ENCODE peak calls at places on chromosomes 7 and 10, in six cellular contexts. C is HepG2; D is naive thymus-derived CD4-positive, alpha-beta T cell; O is tibial nerve; G is HL-60; J is colonic mucosa. X is an unnamed sample.

GRCh38 chr7:48052748-48053147 is 17.4 kb downstream of the C7orf57 start:
- DNase-seq in C (no peak), O (no peak), J (no peak), D (no peak), G (no peak), X (no peak)

GRCh38 chr10:44196008-44196320 is 188.9 kb downstream of the CXCL12 start:
- DNase-seq in D (no peak), J (no peak), C (no peak), G (no peak), O (no peak), X (no peak)

GRCh38 chr10:26468691-26469090 is 30.6 kb downstream of the APBB1IP start:
- DNase-seq in O (no peak), G (peak; percentile 18), C (no peak), J (no peak), D (peak; percentile 78), X (no peak)

GRCh38 chr10:88896336-88897018 is 16.4 kb downstream of the STAMBPL1 start:
- DNase-seq in D (no peak), C (peak; percentile 75), J (peak; percentile 84), O (no peak), G (no peak), X (no peak)

GRCh38 chr7:41889472-41889871 is 186.6 kb upstream of the INHBA start:
- DNase-seq in G (no peak), O (no peak), D (no peak), J (no peak), C (no peak), X (no peak)

GRCh38 chr7:42426163-42426562 is 189.2 kb upstream of the GLI3 start:
- DNase-seq in O (no peak), C (no peak), D (no peak), J (no peak), G (no peak), X (no peak)

GRCh38 chr7:35411331-35411730 is 157.4 kb upstream of the TBX20 start:
- DNase-seq in O (no peak), J (no peak), C (no peak), D (no peak), G (no peak), X (no peak)

GRCh38 chr10:110067960-110068770 is 60.4 kb downstream of the ADD3 start:
- DNase-seq in D (peak; percentile 52), O (peak; percentile 25), C (peak; percentile 44), J (peak; percentile 35), G (peak; percentile 69), X (no peak)

GRCh38 chr7:8217200-8218068 is 44.5 kb downstream of the ICA1 start:
- DNase-seq in C (peak; percentile 51), J (peak; percentile 32), G (peak; percentile 38), D (peak; percentile 42), O (peak; percentile 86), X (no peak)

GRCh38 chr7:102890292-102890970 is 22.4 kb upstream of the LRRC17 start:
- DNase-seq in J (no peak), G (peak; percentile 66), C (no peak), O (no peak), D (no peak), X (no peak)

GRCh38 chr10:63409465-63410027 is 56.2 kb downstream of the JMJD1C start:
- DNase-seq in C (no peak), O (no peak), D (no peak), G (no peak), J (no peak), X (no peak)

GRCh38 chr7:151139071-151139521 is 28.4 kb downstream of the GBX1 start:
- DNase-seq in D (no peak), O (no peak), C (no peak), J (no peak), G (no peak), X (no peak)

GRCh38 chr7:92340016-92340415 is 94.2 kb downstream of the ANKIB1 start:
- DNase-seq in O (no peak), G (no peak), D (no peak), C (no peak), J (no peak), X (no peak)

GRCh38 chr10:126080879-126081331 is 184.5 kb downstream of the FANK1 start:
- DNase-seq in D (no peak), O (no peak), J (no peak), G (no peak), C (no peak), X (no peak)

GRCh38 chr10:60954045-60954444 is 10.1 kb upstream of the RHOBTB1 start:
- DNase-seq in G (no peak), O (no peak), J (no peak), C (no peak), D (no peak), X (no peak)

GRCh38 chr7:24143547-24143946 is 140.4 kb upstream of the NPY start:
- DNase-seq in G (no peak), C (no peak), D (no peak), J (no peak), O (no peak), X (no peak)

GRCh38 chr7:24141876-24142509 is 142.0 kb upstream of the NPY start:
- DNase-seq in J (no peak), D (no peak), O (no peak), C (no peak), G (no peak), X (no peak)

GRCh38 chr7:24138366-24138765 is 145.6 kb upstream of the NPY start:
- DNase-seq in J (no peak), D (no peak), G (no peak), O (no peak), C (no peak), X (no peak)

GRCh38 chr7:24137338-24137737 is 146.7 kb upstream of the NPY start:
- DNase-seq in C (no peak), D (no peak), G (no peak), O (no peak), J (no peak), X (no peak)

DNA sequence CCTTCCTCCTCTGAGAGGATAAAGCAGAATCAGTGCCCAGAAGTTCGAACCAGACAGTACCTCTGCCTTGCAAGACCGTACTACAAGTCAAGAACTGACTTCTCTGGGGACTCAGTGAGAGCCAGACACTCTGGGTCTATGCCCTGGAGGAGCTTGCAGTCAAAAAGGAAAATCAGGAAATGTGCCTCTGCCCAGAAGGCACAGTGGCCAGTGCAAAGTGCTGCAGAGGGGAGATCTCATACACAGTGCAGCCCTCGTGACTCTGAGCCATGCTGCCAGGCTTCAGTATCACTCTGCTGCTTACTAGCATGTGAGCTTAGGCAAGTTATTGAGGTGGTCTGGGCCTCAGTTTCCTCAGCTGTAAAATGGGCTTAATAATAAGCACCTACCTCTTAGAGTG is 144.0 kb upstream of the NPY start:
- DNase-seq in G (no peak), J (no peak), O (no peak), D (no peak), C (no peak), X (no peak)
- H3K4me3 ChIP-seq in G (no peak overlapping the region), J (no peak overlapping the region), O (no peak overlapping the region), D (no peak overlapping the region), C (no peak overlapping the region), X (no peak overlapping the region)

GRCh38 chr10:29850371-29850770 is 209.0 kb downstream of the JCAD start:
- DNase-seq in J (no peak), G (no peak), C (no peak), O (no peak), D (no peak), X (no peak)
- H3K27ac ChIP-seq in J (peak overlapping the region; percentile 15), G (no peak overlapping the region), C (no peak overlapping the region), O (no peak overlapping the region), D (no peak overlapping the region), X (peak overlapping the region; percentile 2)

GRCh38 chr7:44979481-44980392 is 922 bp upstream of the MYO1G start:
- DNase-seq in C (no peak), G (peak; percentile 30), D (no peak), O (no peak), J (no peak), X (no peak)
- H3K4me3 ChIP-seq in C (no peak overlapping the region), G (no peak overlapping the region), D (peak overlapping the region; percentile 78), O (no peak overlapping the region), J (no peak overlapping the region), X (no peak overlapping the region)

GRCh38 chr7:81851413-81851812 is 81.6 kb upstream of the HGF start:
- DNase-seq in O (no peak), C (no peak), G (no peak), D (no peak), J (no peak), X (no peak)
- H3K27ac ChIP-seq in O (no peak overlapping the region), C (no peak overlapping the region), G (no peak overlapping the region), D (no peak overlapping the region), J (no peak overlapping the region), X (no peak overlapping the region)

GRCh38 chr10:6769704-6770417 is 189.8 kb upstream of the PRKCQ start:
- DNase-seq in C (no peak), G (no peak), D (no peak), J (no peak), O (no peak), X (no peak)

GRCh38 chr10:6763417-6763816 is 183.3 kb upstream of the PRKCQ start:
- DNase-seq in D (no peak), O (no peak), J (no peak), C (no peak), G (no peak), X (no peak)

GRCh38 chr10:6770846-6771245 is 190.8 kb upstream of the PRKCQ start:
- DNase-seq in J (no peak), O (no peak), G (no peak), C (no peak), D (no peak), X (no peak)

GRCh38 chr10:6766480-6766879 is 186.4 kb upstream of the PRKCQ start:
- DNase-seq in O (no peak), C (no peak), J (no peak), D (no peak), G (no peak), X (no peak)

DNA sequence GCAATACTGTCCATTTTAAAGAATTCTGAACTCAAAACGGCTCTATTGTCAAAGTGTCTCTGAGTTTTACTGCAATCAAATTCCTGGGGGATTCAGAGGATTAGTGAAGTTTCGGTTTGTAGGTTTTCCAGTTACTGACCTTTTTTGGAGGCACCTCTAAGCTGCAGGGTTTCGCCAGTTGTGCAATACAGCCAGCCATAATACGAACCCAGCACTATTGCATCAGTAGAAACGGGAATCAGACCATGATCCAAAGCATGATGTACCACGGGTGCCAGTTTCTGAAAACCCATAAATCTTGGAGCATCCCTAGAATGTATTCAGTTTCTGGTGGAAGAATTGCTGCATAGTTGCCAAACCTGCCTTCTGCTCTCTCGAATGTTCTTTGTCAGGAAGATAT is 186.0 kb upstream of the PRKCQ start:
- DNase-seq in G (no peak), J (peak; percentile 22), D (no peak), O (peak; percentile 47), C (no peak), X (no peak)
- H3K4me3 ChIP-seq in G (no peak overlapping the region), J (no peak overlapping the region), D (no peak overlapping the region), O (no peak overlapping the region), C (no peak overlapping the region), X (no peak overlapping the region)

GRCh38 chr7:18494821-18495408 is 634 bp upstream of the HDAC9 start:
- DNase-seq in D (no peak), J (no peak), G (no peak), C (no peak), O (no peak), X (no peak)
- H3K27ac ChIP-seq in D (no peak overlapping the region), J (peak overlapping the region; percentile 8), G (no peak overlapping the region), C (no peak overlapping the region), O (peak overlapping the region; percentile 75), X (peak overlapping the region; percentile 86)

DNA sequence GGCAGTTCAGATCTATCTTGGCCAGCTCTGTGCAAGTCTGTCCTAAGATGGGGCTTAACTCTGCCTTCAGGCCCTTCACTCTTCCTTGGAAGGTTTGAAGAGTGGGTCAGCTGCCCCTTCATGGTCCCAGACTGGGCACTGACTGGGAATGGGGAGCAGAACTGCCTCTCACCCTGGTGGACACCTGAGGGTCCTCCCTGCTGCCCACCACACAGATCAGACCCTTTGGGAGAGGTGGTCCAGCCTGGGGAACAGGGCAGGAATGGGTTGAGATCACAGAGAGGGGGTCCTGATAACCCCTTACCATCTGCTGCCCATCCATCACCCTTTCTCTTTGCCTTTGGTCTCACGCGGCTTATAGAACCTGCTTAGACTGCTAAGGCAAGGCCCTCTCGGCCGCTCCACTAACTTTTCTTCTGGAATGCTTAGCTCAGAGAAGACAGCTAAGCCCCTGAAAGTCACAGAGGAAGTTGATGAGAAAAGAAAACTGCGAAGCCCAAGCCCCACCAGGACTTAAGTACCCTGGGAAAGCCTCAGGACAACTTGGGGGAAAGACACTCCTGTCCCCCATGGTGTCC is 402 bp upstream of the CDHR1 start:
- DNase-seq in J (no peak), C (no peak), D (no peak), G (no peak), O (no peak), X (no peak)
- H3K4me3 ChIP-seq in J (peak overlapping the region; percentile 51), C (peak overlapping the region; percentile 28), D (peak overlapping the region; percentile 52), G (no peak overlapping the region), O (peak overlapping the region; percentile 25), X (peak overlapping the region; percentile 65)

X was measured in coronary artery.